ENCODE peak calls at places on chromosomes 1 and 21, in six cellular contexts. E is Panc1; N is stimulated activated naive CD8-positive, alpha-beta T cell treated with anti-CD3 and anti-CD28 coated beads, Interleukin-15, Interleukin-2, amounts not matched to agents 100 U/mL and 50 U/mL, for 24 hours; I is GM03348; P is astrocyte of the spinal cord; Y is left ventricle myocardium inferior. C is an unnamed sample.
A peak's percentile ranks its signal among the peaks of the same experiment; 100 is the strongest.

GRCh38 chr21:44785620-44786344 is 15.8 kb downstream of the UBE2G2 start:
- DNase-seq in I (no peak), P (peak; percentile 51), N (no peak), E (no peak), Y (no peak), C (no peak)

GRCh38 chr1:164969256-164969655 is 387.3 kb downstream of the LMX1A start:
- DNase-seq in N (no peak), P (no peak), I (no peak), Y (no peak), E (no peak), C (no peak)

GRCh38 chr1:44471911-44472439 is 66.9 kb downstream of the RNF220 start:
- DNase-seq in P (no peak), Y (no peak), E (no peak), I (no peak), N (no peak), C (no peak)

GRCh38 chr1:21833392-21833976 is 21.4 kb downstream of the LDLRAD2 start:
- DNase-seq in E (no peak), N (no peak), P (no peak), I (no peak), Y (no peak), C (no peak)

GRCh38 chr1:180691322-180691721 is 59.5 kb downstream of the XPR1 start:
- DNase-seq in E (no peak), I (no peak), Y (no peak), P (no peak), N (no peak), C (no peak)

GRCh38 chr1:9900142-9901043 is 9.7 kb downstream of the CTNNBIP1 start:
- DNase-seq in N (no peak), E (no peak), I (no peak), P (no peak), Y (peak; percentile 79), C (no peak)

GRCh38 chr1:94855307-94855700 is 35.1 kb downstream of the SLC44A3 start:
- DNase-seq in E (no peak), P (no peak), I (no peak), N (no peak), Y (no peak), C (no peak)

GRCh38 chr1:86200901-86201300 is 44.3 kb upstream of the COL24A1 start:
- DNase-seq in I (no peak), Y (no peak), P (peak; percentile 22), N (no peak), E (no peak), C (no peak)

GRCh38 chr1:212267017-212267416 is 18.2 kb upstream of the PPP2R5A start:
- DNase-seq in I (no peak), E (no peak), Y (no peak), P (no peak), N (no peak), C (no peak)

GRCh38 chr1:6688001-6688400 is 13.6 kb downstream of the DNAJC11 start:
- DNase-seq in Y (no peak), P (peak; percentile 16), E (no peak), I (peak; percentile 44), N (no peak), C (no peak)

GRCh38 chr1:59292557-59292956 is 4.3 kb upstream of the FGGY start:
- DNase-seq in I (peak; percentile 16), E (no peak), Y (no peak), P (no peak), N (no peak), C (peak; percentile 47)

GRCh38 chr1:38559180-38559874 is 300.2 kb downstream of the RRAGC start:
- DNase-seq in Y (no peak), N (peak; percentile 82), I (no peak), P (no peak), E (no peak), C (no peak)

GRCh38 chr1:171245458-171246064 is 2.7 kb upstream of the FMO1 start:
- DNase-seq in Y (no peak), N (peak; percentile 11), I (peak; percentile 53), E (no peak), P (peak; percentile 48), C (no peak)

GRCh38 chr21:43203523-43204080 is 34.8 kb downstream of the CRYAA start:
- DNase-seq in I (no peak), P (no peak), E (no peak), N (no peak), Y (no peak), C (no peak)

GRCh38 chr1:33242652-33243051 is 13.6 kb upstream of the ZNF362 start:
- DNase-seq in I (no peak), E (no peak), N (no peak), P (no peak), Y (no peak), C (no peak)

GRCh38 chr1:243413431-243414151 is 157.8 kb downstream of the SDCCAG8 start:
- DNase-seq in I (no peak), P (no peak), E (no peak), N (no peak), Y (no peak), C (no peak)

GRCh38 chr1:9494936-9495758 is 44.1 kb upstream of the SLC25A33 start:
- DNase-seq in E (no peak), Y (peak; percentile 47), N (peak; percentile 80), P (peak; percentile 38), I (peak; percentile 87), C (no peak)

GRCh38 chr1:7062346-7063061 is 277.2 kb downstream of the CAMTA1 start:
- DNase-seq in Y (no peak), I (no peak), N (no peak), E (no peak), P (no peak), C (no peak)

GRCh38 chr1:36203554-36204346 is 20.5 kb upstream of the THRAP3 start:
- DNase-seq in Y (peak; percentile 67), N (no peak), E (no peak), I (peak; percentile 36), P (peak; percentile 26), C (no peak)

GRCh38 chr1:101181930-101182329 is 54.9 kb upstream of the S1PR1 start:
- DNase-seq in E (no peak), Y (no peak), I (no peak), P (peak; percentile 36), N (no peak), C (no peak)

GRCh38 chr1:226995966-226996332 is 55.9 kb downstream of the COQ8A start:
- DNase-seq in P (no peak), I (no peak), N (no peak), E (no peak), Y (no peak), C (no peak)

GRCh38 chr1:155858805-155859233 is 548 bp upstream of the SYT11 start:
- DNase-seq in Y (peak; percentile 15), E (no peak), N (peak; percentile 44), I (peak; percentile 32), P (no peak), C (no peak)

GRCh38 chr1:109586055-109586454 is 33.4 kb downstream of the GNAT2 start:
- DNase-seq in I (no peak), N (no peak), Y (no peak), E (no peak), P (no peak), C (no peak)

GRCh38 chr1:85278853-85279314 is 2.5 kb upstream of the BCL10 start:
- DNase-seq in I (peak; percentile 84), Y (no peak), N (peak; percentile 31), P (peak; percentile 92), E (peak; percentile 99), C (peak; percentile 89)

GRCh38 chr1:2145946-2146835 is 48.4 kb downstream of the FAAP20 start:
- DNase-seq in E (no peak), I (no peak), Y (peak; percentile 12), N (no peak), P (no peak), C (no peak)

GRCh38 chr1:40044065-40044575 is 3.6 kb downstream of the CAP1 start:
- DNase-seq in N (no peak), Y (no peak), E (no peak), I (no peak), P (no peak), C (no peak)

GRCh38 chr1:226798427-226799411 is 59.6 kb upstream of the ITPKB start:
- DNase-seq in E (no peak), I (no peak), N (peak; percentile 77), Y (no peak), P (no peak), C (no peak)

GRCh38 chr1:113931456-113931855 is 2.3 kb downstream of the HIPK1 start:
- DNase-seq in P (peak; percentile 83), E (no peak), I (peak; percentile 17), Y (no peak), N (no peak), C (no peak)

GRCh38 chr1:181846001-181846645 is 215.4 kb downstream of the ZNF648 start:
- DNase-seq in P (no peak), N (no peak), E (no peak), Y (no peak), I (no peak), C (no peak)

GRCh38 chr1:167301355-167301754 is 80.7 kb downstream of the POU2F1 start:
- DNase-seq in Y (no peak), P (no peak), N (no peak), I (no peak), E (no peak), C (no peak)

GRCh38 chr1:212514056-212514614 is 81.4 kb downstream of the NENF start:
- DNase-seq in P (peak; percentile 58), I (no peak), E (no peak), N (peak; percentile 15), Y (peak; percentile 41), C (no peak)

GRCh38 chr21:20523191-20523590 is 475.0 kb upstream of the NCAM2 start:
- DNase-seq in N (no peak), E (no peak), I (no peak), Y (no peak), P (no peak), C (no peak)

GRCh38 chr1:58739851-58740466 is 40.1 kb upstream of the MYSM1 start:
- DNase-seq in I (peak; percentile 66), N (no peak), P (peak; percentile 75), E (peak; percentile 42), Y (no peak), C (no peak)

GRCh38 chr1:46204406-46204742 is 1.2 kb downstream of the LURAP1 start:
- DNase-seq in N (no peak), I (no peak), E (no peak), P (no peak), Y (no peak), C (no peak)

GRCh38 chr1:218866507-218866906 is 307.2 kb upstream of the LYPLAL1 start:
- DNase-seq in I (no peak), E (no peak), P (no peak), Y (no peak), N (no peak), C (no peak)

GRCh38 chr1:187244623-187245022 is 415.9 kb downstream of the PLA2G4A start:
- DNase-seq in E (no peak), N (no peak), P (peak; percentile 43), Y (no peak), I (no peak), C (no peak)

GRCh38 chr1:172971241-172971640 is 79.5 kb downstream of the TNFSF18 start:
- DNase-seq in E (no peak), Y (no peak), N (no peak), P (no peak), I (no peak), C (no peak)

GRCh38 chr1:109158433-109158832 is 44.5 kb downstream of the ELAPOR1 start:
- DNase-seq in Y (no peak), P (no peak), I (no peak), N (no peak), E (no peak), C (no peak)

GRCh38 chr1:55542901-55543504 is 327.8 kb upstream of the USP24 start:
- DNase-seq in E (no peak), Y (no peak), P (peak; percentile 62), I (peak; percentile 37), N (no peak), C (no peak)

C was measured in glomerular endothelial cell.